ENCODE peak calls at places on chromosomes 6 and 20, in five cellular contexts. One of them, this sample, is unnamed.

GRCh38 chr6:143260857-143261256 is 189.6 kb downstream of the ADAT2 start:
- DNase-seq in HTR-8/SVneo: no peak
- DNase-seq in renal cortical epithelial cell: peak; percentile 23
- DNase-seq in endodermal cell: no peak
- DNase-seq in GM23338: no peak
- DNase-seq in this sample: no peak

GRCh38 chr6:30814137-30815084 is 69.9 kb upstream of the DDR1 start:
- DNase-seq in HTR-8/SVneo: peak; percentile 81
- DNase-seq in renal cortical epithelial cell: peak; percentile 82
- DNase-seq in endodermal cell: peak; percentile 71
- DNase-seq in GM23338: no peak
- DNase-seq in this sample: peak; percentile 23

GRCh38 chr6:45759134-45759849 is 256.4 kb downstream of the CLIC5 start:
- DNase-seq in HTR-8/SVneo: no peak
- DNase-seq in renal cortical epithelial cell: no peak
- DNase-seq in endodermal cell: no peak
- DNase-seq in GM23338: no peak
- DNase-seq in this sample: no peak

GRCh38 chr6:25263602-25264001 is 15.6 kb upstream of the CARMIL1 start:
- DNase-seq in HTR-8/SVneo: peak; percentile 85
- DNase-seq in renal cortical epithelial cell: no peak
- DNase-seq in endodermal cell: no peak
- DNase-seq in GM23338: no peak
- DNase-seq in this sample: no peak

GRCh38 chr6:136510299-136510698 is 39.9 kb downstream of the MAP7 start:
- DNase-seq in HTR-8/SVneo: no peak
- DNase-seq in renal cortical epithelial cell: no peak
- DNase-seq in endodermal cell: no peak
- DNase-seq in GM23338: no peak
- DNase-seq in this sample: no peak

GRCh38 chr6:166441641-166442078 is 58.9 kb upstream of the MPC1 start:
- DNase-seq in HTR-8/SVneo: no peak
- DNase-seq in renal cortical epithelial cell: no peak
- DNase-seq in endodermal cell: no peak
- DNase-seq in GM23338: no peak
- DNase-seq in this sample: no peak

GRCh38 chr6:121453191-121453590 is 17.7 kb downstream of the GJA1 start:
- DNase-seq in HTR-8/SVneo: no peak
- DNase-seq in renal cortical epithelial cell: no peak
- DNase-seq in endodermal cell: no peak
- DNase-seq in GM23338: no peak
- DNase-seq in this sample: no peak

GRCh38 chr6:33170176-33171095 is 21.8 kb downstream of the COL11A2 start:
- DNase-seq in HTR-8/SVneo: no peak
- DNase-seq in renal cortical epithelial cell: no peak
- DNase-seq in endodermal cell: no peak
- DNase-seq in GM23338: no peak
- DNase-seq in this sample: no peak

GRCh38 chr6:163962627-163963117 is 548.2 kb downstream of the QKI start:
- DNase-seq in HTR-8/SVneo: no peak
- DNase-seq in renal cortical epithelial cell: no peak
- DNase-seq in endodermal cell: no peak
- DNase-seq in GM23338: no peak
- DNase-seq in this sample: no peak

GRCh38 chr6:20186981-20187380 is 25.3 kb downstream of the MBOAT1 start:
- DNase-seq in HTR-8/SVneo: no peak
- DNase-seq in renal cortical epithelial cell: no peak
- DNase-seq in endodermal cell: no peak
- DNase-seq in GM23338: no peak
- DNase-seq in this sample: no peak

GRCh38 chr6:118168421-118168820 is 261.4 kb downstream of the SLC35F1 start:
- DNase-seq in HTR-8/SVneo: no peak
- DNase-seq in renal cortical epithelial cell: no peak
- DNase-seq in endodermal cell: no peak
- DNase-seq in GM23338: no peak
- DNase-seq in this sample: no peak

GRCh38 chr6:136737343-136738177 is 54.7 kb downstream of the MAP3K5 start:
- DNase-seq in HTR-8/SVneo: no peak
- DNase-seq in renal cortical epithelial cell: peak; percentile 84
- DNase-seq in endodermal cell: peak; percentile 67
- DNase-seq in GM23338: no peak
- DNase-seq in this sample: no peak

GRCh38 chr6:142675517-142675916 is 269.5 kb downstream of the HIVEP2 start:
- DNase-seq in HTR-8/SVneo: no peak
- DNase-seq in renal cortical epithelial cell: no peak
- DNase-seq in endodermal cell: no peak
- DNase-seq in GM23338: no peak
- DNase-seq in this sample: no peak

GRCh38 chr6:142262231-142262630 is 39.6 kb upstream of the ADGRG6 start:
- DNase-seq in HTR-8/SVneo: no peak
- DNase-seq in renal cortical epithelial cell: no peak
- DNase-seq in endodermal cell: no peak
- DNase-seq in GM23338: no peak
- DNase-seq in this sample: no peak

GRCh38 chr20:13325033-13325432 is 104.0 kb downstream of the ISM1 start:
- DNase-seq in HTR-8/SVneo: peak; percentile 22
- DNase-seq in renal cortical epithelial cell: peak; percentile 38
- DNase-seq in endodermal cell: peak; percentile 89
- DNase-seq in GM23338: peak; percentile 80
- DNase-seq in this sample: peak; percentile 54

GRCh38 chr6:34535199-34535598 is 20.9 kb downstream of the SPDEF start:
- DNase-seq in HTR-8/SVneo: no peak
- DNase-seq in renal cortical epithelial cell: no peak
- DNase-seq in endodermal cell: no peak
- DNase-seq in GM23338: no peak
- DNase-seq in this sample: no peak

GRCh38 chr20:44204156-44204831 is 6.3 kb downstream of the OSER1 start:
- DNase-seq in HTR-8/SVneo: peak; percentile 98
- DNase-seq in renal cortical epithelial cell: peak; percentile 99
- DNase-seq in endodermal cell: no peak
- DNase-seq in GM23338: no peak
- DNase-seq in this sample: no peak

GRCh38 chr6:139801571-139802321 is 427.3 kb upstream of the CITED2 start:
- DNase-seq in HTR-8/SVneo: no peak
- DNase-seq in renal cortical epithelial cell: peak; percentile 29
- DNase-seq in endodermal cell: peak; percentile 66
- DNase-seq in GM23338: peak; percentile 38
- DNase-seq in this sample: no peak

GRCh38 chr20:44702776-44703175 is 12.4 kb upstream of the CCN5 start:
- DNase-seq in HTR-8/SVneo: peak; percentile 84
- DNase-seq in renal cortical epithelial cell: peak; percentile 78
- DNase-seq in endodermal cell: no peak
- DNase-seq in GM23338: no peak
- DNase-seq in this sample: no peak

GRCh38 chr6:83417880-83418663 is 12.8 kb downstream of the ME1 start:
- DNase-seq in HTR-8/SVneo: peak; percentile 32
- DNase-seq in renal cortical epithelial cell: peak; percentile 69
- DNase-seq in endodermal cell: peak; percentile 46
- DNase-seq in GM23338: peak; percentile 69
- DNase-seq in this sample: peak; percentile 8

GRCh38 chr20:6213311-6213710 is 90.5 kb upstream of the FERMT1 start:
- DNase-seq in HTR-8/SVneo: no peak
- DNase-seq in renal cortical epithelial cell: no peak
- DNase-seq in endodermal cell: no peak
- DNase-seq in GM23338: no peak
- DNase-seq in this sample: peak; percentile 84

GRCh38 chr6:158894192-158894591 is 75.0 kb upstream of the EZR start:
- DNase-seq in HTR-8/SVneo: peak; percentile 73
- DNase-seq in renal cortical epithelial cell: peak; percentile 94
- DNase-seq in endodermal cell: peak; percentile 73
- DNase-seq in GM23338: peak; percentile 89
- DNase-seq in this sample: peak; percentile 86

GRCh38 chr6:11525468-11526155 is 11.9 kb upstream of the TMEM170B start:
- DNase-seq in HTR-8/SVneo: no peak
- DNase-seq in renal cortical epithelial cell: peak; percentile 33
- DNase-seq in endodermal cell: no peak
- DNase-seq in GM23338: no peak
- DNase-seq in this sample: no peak

GRCh38 chr20:63589261-63590217 is 15.5 kb upstream of the HELZ2 start:
- DNase-seq in HTR-8/SVneo: no peak
- DNase-seq in renal cortical epithelial cell: no peak
- DNase-seq in endodermal cell: no peak
- DNase-seq in GM23338: no peak
- DNase-seq in this sample: no peak

GRCh38 chr20:550611-551010 is 7.0 kb upstream of the CSNK2A1 start:
- DNase-seq in HTR-8/SVneo: no peak
- DNase-seq in renal cortical epithelial cell: peak; percentile 58
- DNase-seq in endodermal cell: no peak
- DNase-seq in GM23338: no peak
- DNase-seq in this sample: no peak

GRCh38 chr20:61757678-61758555 is 307.8 kb downstream of the TAF4 start:
- DNase-seq in HTR-8/SVneo: no peak
- DNase-seq in renal cortical epithelial cell: peak; percentile 69
- DNase-seq in endodermal cell: peak; percentile 31
- DNase-seq in GM23338: no peak
- DNase-seq in this sample: no peak

GRCh38 chr6:159719287-159719686 is 8.0 kb upstream of the WTAP start:
- DNase-seq in HTR-8/SVneo: no peak
- DNase-seq in renal cortical epithelial cell: no peak
- DNase-seq in endodermal cell: no peak
- DNase-seq in GM23338: no peak
- DNase-seq in this sample: no peak

GRCh38 chr6:158085261-158086053 is 82.6 kb downstream of the SERAC1 start:
- DNase-seq in HTR-8/SVneo: no peak
- DNase-seq in renal cortical epithelial cell: no peak
- DNase-seq in endodermal cell: no peak
- DNase-seq in GM23338: no peak
- DNase-seq in this sample: no peak

GRCh38 chr20:25058051-25058796 is at the start of gene ACSS1:
- DNase-seq in HTR-8/SVneo: peak; percentile 53
- DNase-seq in renal cortical epithelial cell: no peak
- DNase-seq in endodermal cell: peak; percentile 77
- DNase-seq in GM23338: peak; percentile 74
- DNase-seq in this sample: no peak

GRCh38 chr6:35727206-35727934 is 9.5 kb upstream of the ARMC12 start:
- DNase-seq in HTR-8/SVneo: peak; percentile 81
- DNase-seq in renal cortical epithelial cell: peak; percentile 69
- DNase-seq in endodermal cell: peak; percentile 89
- DNase-seq in GM23338: peak; percentile 88
- DNase-seq in this sample: peak; percentile 84

GRCh38 chr6:112269165-112269564 is 14.8 kb upstream of the LAMA4 start:
- DNase-seq in HTR-8/SVneo: peak; percentile 36
- DNase-seq in renal cortical epithelial cell: no peak
- DNase-seq in endodermal cell: peak; percentile 55
- DNase-seq in GM23338: peak; percentile 38
- DNase-seq in this sample: no peak

GRCh38 chr6:21997414-21998037 is 299.3 kb downstream of the PRL start:
- DNase-seq in HTR-8/SVneo: no peak
- DNase-seq in renal cortical epithelial cell: no peak
- DNase-seq in endodermal cell: no peak
- DNase-seq in GM23338: no peak
- DNase-seq in this sample: no peak

GRCh38 chr20:57690525-57690924 is 19.3 kb downstream of the PMEPA1 start:
- DNase-seq in HTR-8/SVneo: no peak
- DNase-seq in renal cortical epithelial cell: no peak
- DNase-seq in endodermal cell: no peak
- DNase-seq in GM23338: no peak
- DNase-seq in this sample: no peak

GRCh38 chr6:131910956-131911355 is 40.2 kb downstream of the CCN2 start:
- DNase-seq in HTR-8/SVneo: no peak
- DNase-seq in renal cortical epithelial cell: no peak
- DNase-seq in endodermal cell: no peak
- DNase-seq in GM23338: no peak
- DNase-seq in this sample: no peak

GRCh38 chr6:78701407-78701806 is 165.9 kb upstream of the IRAK1BP1 start:
- DNase-seq in HTR-8/SVneo: peak; percentile 3
- DNase-seq in renal cortical epithelial cell: peak; percentile 33
- DNase-seq in endodermal cell: no peak
- DNase-seq in GM23338: no peak
- DNase-seq in this sample: no peak

GRCh38 chr6:129875610-129876515 is 14.7 kb upstream of the TMEM244 start:
- DNase-seq in HTR-8/SVneo: no peak
- DNase-seq in renal cortical epithelial cell: no peak
- DNase-seq in endodermal cell: no peak
- DNase-seq in GM23338: no peak
- DNase-seq in this sample: no peak

GRCh38 chr20:47353224-47353696 is 3.2 kb downstream of the ZMYND8 start:
- DNase-seq in HTR-8/SVneo: no peak
- DNase-seq in renal cortical epithelial cell: no peak
- DNase-seq in endodermal cell: no peak
- DNase-seq in GM23338: no peak
- DNase-seq in this sample: no peak

GRCh38 chr20:62369508-62370114 is 2.5 kb upstream of the LAMA5 start:
- DNase-seq in HTR-8/SVneo: no peak
- DNase-seq in renal cortical epithelial cell: no peak
- DNase-seq in endodermal cell: no peak
- DNase-seq in GM23338: no peak
- DNase-seq in this sample: no peak

GRCh38 chr6:17719323-17720041 is 12.8 kb upstream of the NUP153 start:
- DNase-seq in HTR-8/SVneo: no peak
- DNase-seq in renal cortical epithelial cell: no peak
- DNase-seq in endodermal cell: peak; percentile 45
- DNase-seq in GM23338: no peak
- DNase-seq in this sample: no peak